ENCODE peak calls at places on chromosomes 12 and 14, in five cellular contexts. F is activated naive CD8-positive, alpha-beta T cell treated with anti-CD3 and anti-CD28 coated beads, Interleukin-2, amount 50 U/mL, for 24 hours; D is frontal cortex; A is hypothalamus; T is NCI-H345. C is an unnamed sample.

GRCh38 chr12:70971395-70971794 is 50.9 kb upstream of the PTPRR start:
- DNase-seq in D (no peak), A (no peak), F (no peak), T (no peak), C (no peak)

GRCh38 chr12:75724913-75725312 is 213.5 kb upstream of the KRR1 start:
- DNase-seq in A (no peak), D (no peak), F (no peak), T (peak), C (no peak)

GRCh38 chr14:68148276-68148675 is 328.7 kb downstream of the RAD51B start:
- DNase-seq in F (no peak), A (no peak), T (no peak), D (no peak), C (no peak)

GRCh38 chr12:100268835-100269564 is 2.0 kb downstream of the SCYL2 start:
- DNase-seq in T (no peak), F (no peak), A (no peak), D (no peak), C (no peak)

GRCh38 chr14:78143489-78144145 is 26.6 kb upstream of the NRXN3 start:
- DNase-seq in A (no peak), T (no peak), F (no peak), D (no peak), C (no peak)

GRCh38 chr12:56839489-56840442 is 76.6 kb downstream of the HSD17B6 start:
- DNase-seq in T (peak), A (peak), F (peak), D (peak), C (peak)

GRCh38 chr12:57738142-57738474 is 434 bp downstream of the AGAP2 start:
- DNase-seq in A (no peak), D (no peak), F (no peak), T (no peak), C (no peak)

GRCh38 chr14:76115010-76115422 is 36.7 kb upstream of the GPATCH2L start:
- DNase-seq in D (no peak), T (no peak), A (no peak), F (no peak), C (no peak)

GRCh38 chr12:89247541-89247942 is 104.8 kb downstream of the DUSP6 start:
- DNase-seq in T (peak), A (no peak), F (no peak), D (no peak), C (peak)

GRCh38 chr12:94027561-94027960 is 120.8 kb upstream of the PLXNC1 start:
- DNase-seq in T (no peak), F (no peak), A (no peak), D (no peak), C (no peak)

GRCh38 chr12:57151741-57152407 is 4.5 kb upstream of the LRP1-AS start:
- DNase-seq in D (no peak), F (no peak), T (no peak), A (no peak), C (no peak)

GRCh38 chr14:84937449-84937848 is 592.5 kb upstream of the FLRT2 start:
- DNase-seq in D (no peak), F (no peak), A (no peak), T (no peak), C (no peak)

GRCh38 chr14:38127784-38128183 is 79.9 kb upstream of the SSTR1 start:
- DNase-seq in F (no peak), D (no peak), T (no peak), A (no peak), C (no peak)

GRCh38 chr12:69936214-69936731 is 111.2 kb downstream of the MYRFL start:
- DNase-seq in D (no peak), T (no peak), A (no peak), F (no peak), C (no peak)

GRCh38 chr12:52126050-52126604 is 46.6 kb downstream of the SMIM41 start:
- DNase-seq in A (no peak), F (no peak), D (no peak), T (no peak), C (no peak)

C was measured in NCI-H526 treated with DMSO at 0.1 percent for 48 hours.